ENCODE peak calls at places on chromosomes 6 and 20, in four cellular contexts. D, O, A and V are unnamed samples.

GRCh38 chr6:145250436-145250835 is 484.9 kb downstream of the EPM2A start:
- DNase-seq in D (no peak), O (no peak), A (no peak), V (no peak)

GRCh38 chr6:140434761-140435160 is 1060.3 kb upstream of the CITED2 start:
- DNase-seq in D (no peak), O (no peak), A (no peak), V (no peak)

GRCh38 chr20:62196286-62196685 is 13.5 kb downstream of the MTG2 start:
- DNase-seq in D (no peak), O (no peak), A (no peak), V (no peak)

GRCh38 chr20:48921883-48922867 is 664 bp downstream of the ARFGEF2 start:
- DNase-seq in D (peak), O (peak), A (peak), V (no peak)

GRCh38 chr6:20947977-20948376 is 413.7 kb downstream of the CDKAL1 start:
- DNase-seq in D (no peak), O (no peak), A (no peak), V (no peak)

GRCh38 chr6:134519456-134519855 is 201.5 kb upstream of the SGK1 start:
- DNase-seq in D (no peak), O (no peak), A (no peak), V (no peak)

GRCh38 chr6:44855562-44856494 is 468.3 kb downstream of the CDC5L start:
- DNase-seq in D (no peak), O (no peak), A (peak), V (no peak)

GRCh38 chr6:27133281-27134227 is 113.9 kb upstream of the PRSS16 start:
- DNase-seq in D (peak), O (peak), A (peak), V (no peak)

GRCh38 chr6:154232013-154232920 is 124.3 kb downstream of the IPCEF1 start:
- DNase-seq in D (no peak), O (no peak), A (no peak), V (no peak)

GRCh38 chr6:137389150-137389664 is 105.0 kb downstream of the OLIG3 start:
- DNase-seq in D (no peak), O (no peak), A (no peak), V (no peak)

GRCh38 chr6:144298167-144298671 is 13.1 kb downstream of the UTRN start:
- DNase-seq in D (no peak), O (no peak), A (no peak), V (no peak)

GRCh38 chr6:26578279-26578678 is 18.5 kb upstream of the ABT1 start:
- DNase-seq in D (no peak), O (no peak), A (no peak), V (no peak)

GRCh38 chr6:26233608-26234420 is 131.2 kb upstream of the BTN3A2 start:
- DNase-seq in D (no peak), O (no peak), A (peak), V (no peak)

GRCh38 chr6:28587011-28587745 is 61.5 kb downstream of the GPX5 start:
- DNase-seq in D (peak), O (no peak), A (peak), V (peak)

GRCh38 chr6:134979142-134979541 is 29.2 kb upstream of the ALDH8A1 start:
- DNase-seq in D (no peak), O (no peak), A (no peak), V (no peak)

GRCh38 chr6:44045672-44046015 is 81.6 kb downstream of the MRPL14 start:
- DNase-seq in D (no peak), O (no peak), A (no peak), V (no peak)

GRCh38 chr20:18906046-18906445 is 92.5 kb downstream of the SCP2D1 start:
- DNase-seq in D (no peak), O (peak), A (no peak), V (no peak)

GRCh38 chr6:46684771-46685170 is 2.9 kb upstream of the TDRD6 start:
- DNase-seq in D (no peak), O (no peak), A (peak), V (no peak)

GRCh38 chr6:168107191-168107940 is 28.4 kb upstream of the FRMD1 start:
- DNase-seq in D (no peak), O (no peak), A (no peak), V (no peak)

GRCh38 chr6:161272600-161273355 is 1.1 kb downstream of the AGPAT4 start:
- DNase-seq in D (peak), O (no peak), A (no peak), V (peak)

GRCh38 chr6:45566882-45567281 is 189.1 kb upstream of the SUPT3H start:
- DNase-seq in D (no peak), O (no peak), A (no peak), V (no peak)

GRCh38 chr6:21441386-21441785 is 152.2 kb upstream of the SOX4 start:
- DNase-seq in D (no peak), O (no peak), A (no peak), V (no peak)

GRCh38 chr6:31791324-31792089 is 4.0 kb downstream of the VARS1 start:
- DNase-seq in D (no peak), O (peak), A (peak), V (no peak)

GRCh38 chr6:130233332-130233731 is 10.6 kb upstream of the SAMD3 start:
- DNase-seq in D (no peak), O (no peak), A (peak), V (no peak)

GRCh38 chr6:135701426-135701825 is 150.1 kb upstream of the PDE7B start:
- DNase-seq in D (no peak), O (no peak), A (no peak), V (no peak)

GRCh38 chr20:3392756-3393155 is 14.7 kb downstream of the DNAAF9 start:
- DNase-seq in D (no peak), O (no peak), A (no peak), V (no peak)

GRCh38 chr6:95203153-95203754 is 374.1 kb upstream of the MANEA start:
- DNase-seq in D (no peak), O (peak), A (peak), V (peak)

GRCh38 chr20:64044484-64045247 is 4.8 kb downstream of the SOX18 start:
- DNase-seq in D (no peak), O (no peak), A (peak), V (no peak)

GRCh38 chr6:150209415-150209814 is 66.6 kb downstream of the PPP1R14C start:
- DNase-seq in D (no peak), O (no peak), A (no peak), V (no peak)

GRCh38 chr20:4040283-4041179 is 25.2 kb upstream of the RNF24 start:
- DNase-seq in D (no peak), O (no peak), A (no peak), V (no peak)

GRCh38 chr6:159693894-159694545 is 979 bp upstream of the SOD2 start:
- DNase-seq in D (no peak), O (peak), A (no peak), V (no peak)

GRCh38 chr6:82906951-82907350 is 158.7 kb downstream of the UBE3D start:
- DNase-seq in D (no peak), O (no peak), A (peak), V (no peak)

GRCh38 chr20:18902181-18902725 is 88.7 kb downstream of the SCP2D1 start:
- DNase-seq in D (no peak), O (no peak), A (no peak), V (no peak)

GRCh38 chr6:137145421-137145820 is 28.0 kb downstream of the IL22RA2 start:
- DNase-seq in D (no peak), O (no peak), A (no peak), V (no peak)